ENCODE peak calls at places on chromosomes 4 and X, in seven cellular contexts. One of them, this sample, is unnamed.

GRCh38 chr4:173399016-173399415 is at the start of gene SCRG1:
- DNase-seq in heart left ventricle: no peak
- DNase-seq in dorsolateral prefrontal cortex: peak; percentile 46
- DNase-seq in GM12865: no peak
- DNase-seq in choroid plexus epithelial cell: no peak
- DNase-seq in Panc1: no peak
- DNase-seq in cardiac fibroblast: no peak
- DNase-seq in this sample: no peak

GRCh38 chrX:34528081-34528480 is 129.0 kb downstream of the TMEM47 start:
- DNase-seq in choroid plexus epithelial cell: no peak
- DNase-seq in heart left ventricle: no peak
- DNase-seq in GM12865: no peak
- DNase-seq in dorsolateral prefrontal cortex: no peak
- DNase-seq in cardiac fibroblast: peak; percentile 6
- DNase-seq in Panc1: no peak
- DNase-seq in this sample: no peak

GRCh38 chr4:15920723-15921591 is 17.6 kb downstream of the FGFBP1 start:
- DNase-seq in choroid plexus epithelial cell: peak; percentile 98
- DNase-seq in Panc1: peak; percentile 79
- DNase-seq in GM12865: no peak
- DNase-seq in cardiac fibroblast: peak; percentile 98
- DNase-seq in dorsolateral prefrontal cortex: peak; percentile 40
- DNase-seq in heart left ventricle: no peak
- DNase-seq in this sample: no peak

GRCh38 chr4:54001558-54002365 is 62.6 kb downstream of the CHIC2 start:
- DNase-seq in GM12865: no peak
- DNase-seq in cardiac fibroblast: no peak
- DNase-seq in choroid plexus epithelial cell: no peak
- DNase-seq in dorsolateral prefrontal cortex: no peak
- DNase-seq in Panc1: no peak
- DNase-seq in heart left ventricle: no peak
- DNase-seq in this sample: no peak

GRCh38 chr4:117311215-117311614 is 225.8 kb upstream of the TRAM1L1 start:
- DNase-seq in choroid plexus epithelial cell: no peak
- DNase-seq in GM12865: no peak
- DNase-seq in dorsolateral prefrontal cortex: no peak
- DNase-seq in heart left ventricle: no peak
- DNase-seq in cardiac fibroblast: no peak
- DNase-seq in Panc1: no peak
- DNase-seq in this sample: no peak

GRCh38 chrX:30787012-30787411 is 102.0 kb downstream of the TAB3 start:
- DNase-seq in heart left ventricle: no peak
- DNase-seq in cardiac fibroblast: no peak
- DNase-seq in GM12865: no peak
- DNase-seq in choroid plexus epithelial cell: no peak
- DNase-seq in dorsolateral prefrontal cortex: no peak
- DNase-seq in Panc1: no peak
- DNase-seq in this sample: no peak

GRCh38 chr4:146165840-146166239 is 9.7 kb upstream of the LSM6 start:
- DNase-seq in dorsolateral prefrontal cortex: no peak
- DNase-seq in Panc1: no peak
- DNase-seq in heart left ventricle: no peak
- DNase-seq in GM12865: peak; percentile 41
- DNase-seq in choroid plexus epithelial cell: peak; percentile 83
- DNase-seq in cardiac fibroblast: peak; percentile 89
- DNase-seq in this sample: no peak

GRCh38 chr4:130044788-130045531 is 949.0 kb downstream of the C4orf33 start:
- DNase-seq in dorsolateral prefrontal cortex: no peak
- DNase-seq in GM12865: no peak
- DNase-seq in choroid plexus epithelial cell: no peak
- DNase-seq in cardiac fibroblast: no peak
- DNase-seq in Panc1: no peak
- DNase-seq in heart left ventricle: no peak
- DNase-seq in this sample: no peak

GRCh38 chr4:3699678-3700077 is 66.5 kb upstream of the ADRA2C start:
- DNase-seq in Panc1: no peak
- DNase-seq in cardiac fibroblast: no peak
- DNase-seq in heart left ventricle: no peak
- DNase-seq in GM12865: no peak
- DNase-seq in dorsolateral prefrontal cortex: no peak
- DNase-seq in choroid plexus epithelial cell: no peak
- DNase-seq in this sample: no peak

GRCh38 chr4:77082886-77083608 is 7.3 kb upstream of the CCNI start:
- DNase-seq in Panc1: no peak
- DNase-seq in heart left ventricle: no peak
- DNase-seq in dorsolateral prefrontal cortex: no peak
- DNase-seq in choroid plexus epithelial cell: no peak
- DNase-seq in cardiac fibroblast: no peak
- DNase-seq in GM12865: no peak
- DNase-seq in this sample: no peak

GRCh38 chr4:145230726-145231125 is 50.3 kb upstream of the OTUD4 start:
- DNase-seq in choroid plexus epithelial cell: peak; percentile 34
- DNase-seq in dorsolateral prefrontal cortex: no peak
- DNase-seq in GM12865: no peak
- DNase-seq in heart left ventricle: no peak
- DNase-seq in Panc1: no peak
- DNase-seq in cardiac fibroblast: peak; percentile 59
- DNase-seq in this sample: no peak

GRCh38 chr4:110344165-110344564 is 131.8 kb upstream of the ENPEP start:
- DNase-seq in cardiac fibroblast: peak; percentile 38
- DNase-seq in choroid plexus epithelial cell: peak; percentile 68
- DNase-seq in dorsolateral prefrontal cortex: no peak
- DNase-seq in heart left ventricle: no peak
- DNase-seq in Panc1: no peak
- DNase-seq in GM12865: peak; percentile 13
- DNase-seq in this sample: peak; percentile 41

GRCh38 chrX:17377795-17378194 is 2.8 kb downstream of the NHS start:
- DNase-seq in GM12865: no peak
- DNase-seq in Panc1: no peak
- DNase-seq in cardiac fibroblast: peak; percentile 1
- DNase-seq in dorsolateral prefrontal cortex: no peak
- DNase-seq in choroid plexus epithelial cell: peak; percentile 5
- DNase-seq in heart left ventricle: no peak
- DNase-seq in this sample: no peak

GRCh38 chrX:103640401-103641155 is 11.8 kb downstream of the TCEAL1 start:
- DNase-seq in Panc1: no peak
- DNase-seq in heart left ventricle: no peak
- DNase-seq in GM12865: no peak
- DNase-seq in choroid plexus epithelial cell: peak; percentile 45
- DNase-seq in cardiac fibroblast: peak; percentile 54
- DNase-seq in dorsolateral prefrontal cortex: no peak
- DNase-seq in this sample: no peak

GRCh38 chrX:41293269-41293668 is 40.7 kb upstream of the DDX3X start:
- DNase-seq in heart left ventricle: no peak
- DNase-seq in choroid plexus epithelial cell: peak; percentile 6
- DNase-seq in Panc1: no peak
- DNase-seq in dorsolateral prefrontal cortex: no peak
- DNase-seq in cardiac fibroblast: no peak
- DNase-seq in GM12865: peak; percentile 30
- DNase-seq in this sample: no peak

GRCh38 chr4:176910646-176911045 is 117.9 kb upstream of the VEGFC start:
- DNase-seq in GM12865: no peak
- DNase-seq in dorsolateral prefrontal cortex: no peak
- DNase-seq in heart left ventricle: no peak
- DNase-seq in Panc1: no peak
- DNase-seq in cardiac fibroblast: no peak
- DNase-seq in choroid plexus epithelial cell: no peak
- DNase-seq in this sample: no peak

GRCh38 chr4:185576918-185577591 is 41.7 kb upstream of the PDLIM3 start:
- DNase-seq in cardiac fibroblast: no peak
- DNase-seq in heart left ventricle: no peak
- DNase-seq in dorsolateral prefrontal cortex: no peak
- DNase-seq in Panc1: no peak
- DNase-seq in GM12865: no peak
- DNase-seq in choroid plexus epithelial cell: no peak
- DNase-seq in this sample: no peak

GRCh38 chrX:110004210-110004609 is 1.3 kb downstream of the TMEM164 start:
- DNase-seq in choroid plexus epithelial cell: no peak
- DNase-seq in cardiac fibroblast: no peak
- DNase-seq in GM12865: no peak
- DNase-seq in Panc1: no peak
- DNase-seq in heart left ventricle: peak; percentile 18
- DNase-seq in dorsolateral prefrontal cortex: no peak
- DNase-seq in this sample: no peak

GRCh38 chr4:159144112-159144694 is 41.3 kb downstream of the RAPGEF2 start:
- DNase-seq in Panc1: no peak
- DNase-seq in cardiac fibroblast: no peak
- DNase-seq in choroid plexus epithelial cell: no peak
- DNase-seq in GM12865: no peak
- DNase-seq in heart left ventricle: no peak
- DNase-seq in dorsolateral prefrontal cortex: no peak
- DNase-seq in this sample: no peak

GRCh38 chr4:124941267-124941666 is 228.7 kb upstream of the ANKRD50 start:
- DNase-seq in dorsolateral prefrontal cortex: no peak
- DNase-seq in choroid plexus epithelial cell: peak; percentile 23
- DNase-seq in heart left ventricle: no peak
- DNase-seq in cardiac fibroblast: peak; percentile 55
- DNase-seq in GM12865: no peak
- DNase-seq in Panc1: no peak
- DNase-seq in this sample: no peak

DNA sequence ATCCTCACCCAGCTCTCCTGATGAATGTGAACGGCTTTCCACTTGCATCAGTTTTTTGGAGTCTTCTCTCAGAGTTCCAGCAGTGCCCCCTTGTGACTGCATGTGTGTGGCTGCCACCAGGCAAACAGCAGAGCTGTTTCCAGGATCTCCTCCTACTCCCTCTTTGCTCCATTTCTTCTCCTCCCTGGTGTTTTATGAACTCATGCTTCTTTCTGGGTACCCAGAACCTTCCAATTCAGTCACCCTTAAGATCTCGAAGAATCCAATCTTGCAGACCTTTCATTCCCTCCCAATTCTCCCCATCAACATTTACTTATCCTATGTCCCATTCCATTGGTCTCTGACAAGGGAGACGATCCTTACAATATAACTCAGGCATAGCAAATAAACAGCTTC is 6.8 kb upstream of the TCEANC start:
- DNase-seq in choroid plexus epithelial cell: peak; percentile 78
- DNase-seq in heart left ventricle: peak; percentile 64
- DNase-seq in cardiac fibroblast: peak; percentile 72
- DNase-seq in Panc1: no peak
- DNase-seq in GM12865: peak; percentile 51
- DNase-seq in dorsolateral prefrontal cortex: peak; percentile 41
- DNase-seq in this sample: peak; percentile 34
- TF ChIP-seq CTCF in choroid plexus epithelial cell: peak; percentile 79
- TF ChIP-seq CTCF in heart left ventricle: peak; percentile 44
- TF ChIP-seq CTCF in cardiac fibroblast: peak; percentile 67
- TF ChIP-seq CTCF in Panc1: peak; percentile 75
- TF ChIP-seq CTCF in GM12865: peak; percentile 55
- TF ChIP-seq CTCF in dorsolateral prefrontal cortex: peak; percentile 59
- TF ChIP-seq CTCF in this sample: peak; percentile 62

DNA sequence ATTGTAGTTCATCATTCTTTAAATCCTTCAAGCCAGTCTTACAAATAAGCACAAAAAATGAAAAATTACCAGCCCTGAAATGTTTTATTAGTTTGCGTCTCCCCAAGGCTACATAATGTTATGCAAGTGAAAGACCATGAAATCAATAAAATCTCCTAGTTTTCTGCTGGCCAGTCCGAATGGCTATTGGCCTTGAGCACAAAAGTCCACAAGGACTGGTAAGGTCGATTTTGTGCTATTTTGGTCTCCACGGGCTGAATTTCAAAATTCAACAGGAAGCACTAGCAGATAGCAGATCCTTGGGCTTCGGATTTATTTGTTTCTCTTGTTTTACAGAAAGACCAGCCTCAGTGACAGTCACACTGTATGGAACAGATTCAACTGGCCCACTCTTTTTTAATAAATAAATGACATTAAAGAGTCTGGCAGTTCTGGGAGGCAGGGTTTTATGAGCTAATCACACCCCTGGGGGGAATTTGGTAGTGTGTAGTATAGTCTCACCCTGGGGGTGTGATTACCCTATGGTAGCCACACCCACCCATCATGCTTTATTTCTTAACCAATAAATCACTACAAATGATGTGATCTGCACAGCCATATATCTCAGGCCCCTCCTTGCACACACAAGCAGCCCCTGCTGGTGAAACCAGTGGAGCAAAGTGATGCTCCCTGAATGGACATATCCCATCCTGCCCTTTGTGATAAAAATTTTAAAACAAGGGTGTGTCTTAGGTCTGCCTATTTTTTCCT is 51.1 kb upstream of the TMEM33 start:
- DNase-seq in heart left ventricle: no peak
- DNase-seq in cardiac fibroblast: no peak
- DNase-seq in GM12865: no peak
- DNase-seq in dorsolateral prefrontal cortex: no peak
- DNase-seq in Panc1: no peak
- DNase-seq in choroid plexus epithelial cell: no peak
- DNase-seq in this sample: no peak
- TF ChIP-seq CTCF in heart left ventricle: no peak
- TF ChIP-seq CTCF in cardiac fibroblast: no peak
- TF ChIP-seq CTCF in GM12865: no peak
- TF ChIP-seq CTCF in dorsolateral prefrontal cortex: no peak
- TF ChIP-seq CTCF in Panc1: no peak
- TF ChIP-seq CTCF in choroid plexus epithelial cell: peak; percentile 20
- TF ChIP-seq CTCF in this sample: no peak

DNA sequence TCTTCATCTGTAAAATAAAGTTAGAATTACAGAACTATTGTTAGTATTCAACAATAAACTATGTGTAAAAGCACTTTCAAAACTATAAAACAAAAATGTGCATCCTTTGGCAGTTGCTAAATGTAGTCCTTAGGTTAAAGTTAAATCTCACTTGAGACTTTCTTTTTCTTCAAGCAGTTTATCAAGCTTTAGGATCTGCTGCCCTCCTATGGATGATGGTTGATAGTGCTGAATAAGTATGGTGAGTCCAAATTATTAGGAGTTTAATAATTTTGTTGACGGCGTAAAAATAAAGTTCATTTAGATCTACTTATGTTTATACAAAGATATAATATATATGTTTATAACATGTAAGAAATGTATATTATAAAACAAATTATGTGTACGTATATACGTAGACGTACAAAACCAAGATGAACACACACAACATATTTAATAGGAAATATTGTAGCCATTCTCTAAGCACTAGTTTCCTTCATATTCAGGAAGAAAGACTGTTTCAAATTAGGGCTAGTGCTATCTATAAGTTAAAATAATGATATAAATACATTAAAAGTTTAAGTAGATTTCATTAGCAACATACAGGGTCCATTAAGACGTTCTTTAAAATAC is 22.3 kb downstream of the UGT2A2 start:
- DNase-seq in cardiac fibroblast: peak; percentile 54
- DNase-seq in Panc1: no peak
- DNase-seq in GM12865: peak; percentile 40
- DNase-seq in heart left ventricle: no peak
- DNase-seq in choroid plexus epithelial cell: peak; percentile 72
- DNase-seq in dorsolateral prefrontal cortex: no peak
- DNase-seq in this sample: no peak
- TF ChIP-seq CTCF in cardiac fibroblast: peak; percentile 31
- TF ChIP-seq CTCF in Panc1: peak; percentile 36
- TF ChIP-seq CTCF in GM12865: peak; percentile 23
- TF ChIP-seq CTCF in heart left ventricle: peak; percentile 4
- TF ChIP-seq CTCF in choroid plexus epithelial cell: peak; percentile 68
- TF ChIP-seq CTCF in dorsolateral prefrontal cortex: peak; percentile 42
- TF ChIP-seq CTCF in this sample: peak; percentile 52

DNA sequence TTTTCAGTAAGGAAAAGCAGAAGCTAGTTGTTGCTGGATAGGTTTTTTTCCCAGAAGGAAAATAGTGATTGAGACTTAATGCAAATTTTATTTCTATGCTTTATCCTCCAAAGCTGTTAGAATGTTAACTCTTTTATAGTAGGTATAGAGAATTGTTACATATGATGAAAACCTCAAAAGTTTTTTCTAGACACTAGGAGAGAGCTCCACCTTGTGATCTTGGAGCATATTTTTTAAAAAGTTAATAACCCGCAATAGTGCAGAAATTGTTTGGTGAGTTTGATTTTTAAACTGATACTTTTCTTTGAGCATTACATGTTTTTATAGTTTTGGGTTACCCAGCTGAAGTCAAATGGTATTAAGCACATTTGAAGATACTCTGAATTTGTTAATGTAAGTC is 56.5 kb downstream of the STAG2 start:
- DNase-seq in choroid plexus epithelial cell: peak; percentile 12
- DNase-seq in Panc1: no peak
- DNase-seq in dorsolateral prefrontal cortex: no peak
- DNase-seq in cardiac fibroblast: peak; percentile 13
- DNase-seq in heart left ventricle: no peak
- DNase-seq in GM12865: no peak
- DNase-seq in this sample: no peak
- TF ChIP-seq CTCF in choroid plexus epithelial cell: no peak
- TF ChIP-seq CTCF in Panc1: no peak
- TF ChIP-seq CTCF in dorsolateral prefrontal cortex: no peak
- TF ChIP-seq CTCF in cardiac fibroblast: peak; percentile 1
- TF ChIP-seq CTCF in heart left ventricle: no peak
- TF ChIP-seq CTCF in GM12865: no peak
- TF ChIP-seq CTCF in this sample: peak; percentile 41

This sample was measured in DND-41.